ENCODE peak calls at places on chromosomes 3 and 15, in eight cellular contexts. R is HCEC 1CT; D is T-helper 2 cell; W is stimulated activated naive CD8-positive, alpha-beta T cell treated with anti-CD3 and anti-CD28 coated beads, Interleukin-15, Interleukin-2, amounts not matched to agents 100 U/mL and 50 U/mL, for 24 hours; T is cardiac fibroblast; P is LHCN-M2; A is CD8-positive, alpha-beta T cell; E is globus pallidus. Q is an unnamed sample.

GRCh38 chr3:20352547-20353164 is 166.7 kb upstream of the SGO1 start:
- DNase-seq in R (no peak), D (no peak), W (no peak), T (peak; percentile 10), P (peak; percentile 76), A (no peak), E (no peak), Q (no peak)

GRCh38 chr3:70927239-70927638 is 614.8 kb upstream of the MDFIC2 start:
- DNase-seq in R (no peak), D (no peak), W (no peak), T (no peak), P (no peak), A (no peak), E (no peak), Q (no peak)

GRCh38 chr3:160698806-160699205 is 21.8 kb downstream of the ARL14 start:
- DNase-seq in R (no peak), D (no peak), W (no peak), T (no peak), P (no peak), A (no peak), E (no peak), Q (no peak)

GRCh38 chr3:47365213-47366153 is 15.3 kb upstream of the PTPN23 start:
- DNase-seq in R (peak; percentile 53), D (no peak), W (no peak), T (peak; percentile 87), P (peak; percentile 31), A (no peak), E (no peak), Q (no peak)

GRCh38 chr15:58066042-58066867 is 744 bp upstream of the ALDH1A2 start:
- DNase-seq in R (no peak), D (no peak), W (peak; percentile 74), T (peak; percentile 65), P (peak; percentile 36), A (peak; percentile 2), E (peak; percentile 33), Q (peak; percentile 3)

GRCh38 chr3:37694236-37694635 is 167.4 kb upstream of the CTDSPL start:
- DNase-seq in R (no peak), D (no peak), W (no peak), T (no peak), P (no peak), A (no peak), E (peak; percentile 47), Q (no peak)

GRCh38 chr15:57335326-57336118 is 40.8 kb upstream of the CGNL1 start:
- DNase-seq in R (no peak), D (no peak), W (no peak), T (no peak), P (no peak), A (no peak), E (no peak), Q (no peak)

GRCh38 chr3:153439780-153440179 is 277.8 kb downstream of the RAP2B start:
- DNase-seq in R (no peak), D (no peak), W (no peak), T (no peak), P (no peak), A (no peak), E (no peak), Q (no peak)

GRCh38 chr3:194730369-194730768 is 44.7 kb downstream of the FAM43A start:
- DNase-seq in R (no peak), D (no peak), W (no peak), T (no peak), P (no peak), A (no peak), E (no peak), Q (no peak)

GRCh38 chr3:169029674-169030285 is 633.7 kb downstream of the MECOM start:
- DNase-seq in R (no peak), D (no peak), W (no peak), T (no peak), P (no peak), A (no peak), E (no peak), Q (no peak)

GRCh38 chr3:77191014-77191413 is 151.1 kb downstream of the ROBO2 start:
- DNase-seq in R (no peak), D (no peak), W (no peak), T (no peak), P (no peak), A (no peak), E (no peak), Q (no peak)

GRCh38 chr3:13638927-13639326 is 90.0 kb downstream of the FBLN2 start:
- DNase-seq in R (no peak), D (no peak), W (no peak), T (no peak), P (no peak), A (no peak), E (no peak), Q (no peak)

GRCh38 chr3:114571363-114571762 is 277.5 kb downstream of the TIGIT start:
- DNase-seq in R (no peak), D (no peak), W (no peak), T (no peak), P (no peak), A (no peak), E (no peak), Q (no peak)

GRCh38 chr3:161420746-161421145 is 49.4 kb upstream of the SPTSSB start:
- DNase-seq in R (no peak), D (no peak), W (no peak), T (no peak), P (no peak), A (no peak), E (no peak), Q (no peak)

GRCh38 chr15:70341566-70341965 is 243.8 kb upstream of the TLE3 start:
- DNase-seq in R (no peak), D (no peak), W (no peak), T (no peak), P (no peak), A (no peak), E (no peak), Q (no peak)

GRCh38 chr3:152969557-152970300 is 134.8 kb downstream of the P2RY1 start:
- DNase-seq in R (peak; percentile 70), D (no peak), W (no peak), T (peak; percentile 35), P (peak; percentile 80), A (no peak), E (no peak), Q (no peak)

GRCh38 chr3:175378348-175378747 is 519.2 kb downstream of the NAALADL2 start:
- DNase-seq in R (no peak), D (no peak), W (no peak), T (no peak), P (no peak), A (no peak), E (no peak), Q (no peak)

GRCh38 chr15:81091889-81092558 is 42.0 kb upstream of the CFAP161 start:
- DNase-seq in R (peak; percentile 94), D (no peak), W (no peak), T (peak; percentile 76), P (peak; percentile 94), A (no peak), E (no peak), Q (no peak)

GRCh38 chr15:82663186-82663600 is 16.0 kb upstream of the CPEB1 start:
- DNase-seq in R (peak; percentile 40), D (no peak), W (peak; percentile 62), T (peak; percentile 24), P (peak; percentile 44), A (peak; percentile 8), E (no peak), Q (no peak)

GRCh38 chr3:197782230-197782629 is 8.8 kb upstream of the LRCH3 start:
- DNase-seq in R (no peak), D (no peak), W (no peak), T (no peak), P (no peak), A (no peak), E (no peak), Q (no peak)

GRCh38 chr3:115436767-115437301 is 186.5 kb upstream of the GAP43 start:
- DNase-seq in R (peak; percentile 73), D (no peak), W (no peak), T (peak; percentile 88), P (peak; percentile 99), A (no peak), E (no peak), Q (no peak)

GRCh38 chr15:70910958-70911357 is 18.3 kb downstream of the LRRC49 start:
- DNase-seq in R (no peak), D (no peak), W (no peak), T (no peak), P (no peak), A (no peak), E (no peak), Q (no peak)

GRCh38 chr3:136350557-136350956 is 100.4 kb downstream of the PCCB start:
- DNase-seq in R (peak; percentile 58), D (no peak), W (no peak), T (peak; percentile 82), P (no peak), A (no peak), E (no peak), Q (no peak)

GRCh38 chr3:44208568-44208967 is 33.1 kb upstream of the TOPAZ1 start:
- DNase-seq in R (no peak), D (no peak), W (no peak), T (no peak), P (no peak), A (no peak), E (no peak), Q (no peak)

GRCh38 chr3:69385723-69386483 is at the start of gene FRMD4B:
- DNase-seq in R (no peak), D (no peak), W (peak; percentile 55), T (peak; percentile 25), P (peak; percentile 64), A (no peak), E (peak; percentile 95), Q (no peak)

GRCh38 chr15:80558631-80559319 is 136.3 kb upstream of the ABHD17C start:
- DNase-seq in R (no peak), D (no peak), W (no peak), T (no peak), P (no peak), A (no peak), E (no peak), Q (no peak)

GRCh38 chr3:177787279-177788041 is 590.2 kb upstream of the TBL1XR1 start:
- DNase-seq in R (no peak), D (no peak), W (no peak), T (no peak), P (no peak), A (no peak), E (no peak), Q (no peak)